ENCODE peak calls at places on chromosomes 12 and 14, in five cellular contexts. L is right cardiac atrium, J is A673, R is aorta, B is lower lobe of right lung. A is an unnamed sample. For H3K4me1, the result is how much of the 10 kb centered on the place peaks cover.

GRCh38 chr14:68143341-68143807 is 323.8 kb downstream of the RAD51B start:
- DNase-seq in L (peak), J (peak), R (peak), B (no peak), A (no peak)

GRCh38 chr12:47843226-47843980 is 23.7 kb upstream of the HDAC7 start:
- DNase-seq in L (no peak), J (no peak), R (no peak), B (no peak), A (no peak)

GRCh38 chr14:68444449-68445168 is 348.3 kb downstream of the ZFP36L1 start:
- DNase-seq in L (peak), J (peak), R (peak), B (no peak), A (no peak)

GRCh38 chr12:5170894-5171293 is 127.2 kb downstream of the KCNA5 start:
- DNase-seq in L (no peak), J (no peak), R (no peak), B (no peak), A (no peak)

GRCh38 chr14:25696176-25696575 is 646.2 kb upstream of the STXBP6 start:
- DNase-seq in L (no peak), J (no peak), R (no peak), B (no peak), A (no peak)

GRCh38 chr14:36583242-36584166 is 1.1 kb upstream of the NKX2-8 start:
- DNase-seq in L (no peak), J (no peak), R (no peak), B (no peak), A (no peak)

GRCh38 chr12:92073123-92073522 is 72.5 kb downstream of the BTG1 start:
- DNase-seq in L (no peak), J (no peak), R (no peak), B (no peak), A (no peak)

GRCh38 chr14:50047274-50047676 is 69.1 kb downstream of the VCPKMT start:
- DNase-seq in L (no peak), J (no peak), R (no peak), B (no peak), A (no peak)

GRCh38 chr14:74655597-74656389 is 43.8 kb upstream of the LTBP2 start:
- DNase-seq in L (no peak), J (no peak), R (no peak), B (no peak), A (peak)

DNA sequence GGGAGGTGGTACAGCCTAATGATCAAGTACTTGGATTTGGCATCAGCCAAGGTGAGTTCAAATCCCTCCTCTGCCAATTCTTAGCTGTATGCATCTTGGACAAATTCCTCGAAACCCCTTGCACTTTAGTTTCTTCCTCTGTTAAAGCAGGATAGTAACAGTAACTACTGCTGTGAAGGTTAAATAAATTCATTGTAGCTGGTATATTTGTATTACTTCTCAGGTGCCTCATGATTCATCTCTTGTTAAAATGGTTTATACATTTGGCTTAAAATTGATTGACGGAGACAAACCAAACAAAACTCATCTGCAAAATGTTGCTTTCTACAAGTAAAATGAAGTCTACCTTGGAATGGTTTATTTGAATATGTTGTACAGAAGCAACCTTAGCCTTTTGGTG is 2.3 kb upstream of the PTPRB start:
- DNase-seq in L (no peak), J (no peak), R (no peak), B (no peak), A (no peak)
- H3K4me1 ChIP-seq in L (under half), J (under half), R (under half), B (under half), A (under half)

DNA sequence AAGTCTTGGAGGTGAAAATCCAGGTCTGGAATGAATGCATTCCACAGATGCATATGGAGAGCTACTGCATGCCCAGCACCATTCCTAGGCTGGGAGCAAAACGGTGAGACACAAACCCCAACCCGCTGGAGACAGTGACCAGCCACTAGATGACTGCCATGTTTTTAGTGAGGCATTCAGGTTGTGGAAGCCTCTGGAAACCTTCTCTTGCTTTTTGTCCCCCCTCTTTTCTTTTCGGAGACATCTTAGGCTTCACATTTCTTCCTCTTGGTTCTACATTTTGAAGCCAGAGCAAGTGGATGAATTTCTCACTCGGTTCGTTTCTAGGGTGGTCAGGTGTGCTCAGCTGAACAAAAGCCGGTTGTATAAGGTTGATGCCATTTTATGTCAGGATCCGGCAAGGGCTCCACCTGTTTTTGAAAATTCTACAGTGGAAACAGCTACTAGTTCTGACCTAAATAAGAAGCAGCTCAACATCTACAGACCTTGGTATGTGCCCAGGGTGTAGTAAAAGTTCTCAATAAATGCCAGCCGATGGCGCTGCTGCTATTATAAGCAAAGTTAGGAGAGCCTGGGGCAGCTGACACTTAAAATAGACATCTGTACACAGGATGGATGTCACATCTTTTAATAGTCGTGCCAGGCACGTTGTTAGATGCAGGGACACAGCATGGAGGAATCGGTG is 1.8 kb upstream of the ZNF839 start:
- DNase-seq in L (peak), J (peak), R (no peak), B (no peak), A (no peak)
- H3K4me1 ChIP-seq in L (under half), J (under half), R (under half), B (under half), A (under half)

GRCh38 chr14:93269341-93270068 is 62.4 kb downstream of the UBR7 start:
- DNase-seq in L (no peak), J (peak), R (peak), B (no peak), A (peak)
- H3K4me1 ChIP-seq in L (under half), J (under half), R (under half), B (under half), A (under half)

GRCh38 chr14:73241481-73242165 is 4.3 kb downstream of the PAPLN start:
- DNase-seq in L (peak), J (no peak), R (peak), B (no peak), A (no peak)

GRCh38 chr14:73239463-73240241 is 2.3 kb downstream of the PAPLN start:
- DNase-seq in L (peak), J (no peak), R (peak), B (peak), A (no peak)

GRCh38 chr14:73242274-73242960 is 5.1 kb downstream of the PAPLN start:
- DNase-seq in L (peak), J (no peak), R (peak), B (no peak), A (no peak)

GRCh38 chr14:73238941-73239340 is 1.6 kb downstream of the PAPLN start:
- DNase-seq in L (no peak), J (no peak), R (no peak), B (no peak), A (no peak)

DNA sequence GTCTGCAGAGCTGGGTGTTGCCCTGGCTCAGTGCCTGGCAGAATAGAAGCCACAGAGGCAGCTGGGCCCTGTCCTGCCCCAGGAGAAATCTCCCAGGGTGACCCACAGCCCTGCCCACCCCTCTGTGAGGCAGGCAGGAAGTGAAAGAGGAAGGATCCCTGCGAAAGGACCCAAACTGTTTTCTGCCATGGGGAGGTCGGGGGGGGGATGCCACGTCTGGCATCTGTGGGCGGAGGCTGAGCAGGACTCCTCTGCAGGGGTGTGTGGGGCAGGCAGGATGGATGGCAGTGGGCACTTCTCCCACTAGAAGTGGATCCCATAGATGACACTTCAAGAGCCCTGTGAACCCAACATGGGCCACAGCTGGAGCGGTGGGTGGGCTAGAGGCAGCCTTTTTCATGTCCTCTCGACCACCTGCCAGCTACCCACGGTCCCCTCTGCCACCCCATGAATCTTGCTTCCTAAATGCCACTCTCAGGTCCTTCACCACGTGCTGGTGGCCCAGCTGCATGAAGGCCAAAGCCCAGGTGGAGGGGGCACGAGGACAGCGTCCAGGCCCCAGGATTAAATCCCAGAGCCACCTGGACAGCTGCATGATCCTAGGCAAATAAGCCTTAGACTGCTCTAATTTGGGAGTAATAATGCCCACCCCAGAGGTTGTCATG is 3.6 kb downstream of the PAPLN start:
- DNase-seq in L (peak), J (no peak), R (peak), B (no peak), A (no peak)
- H3K4me1 ChIP-seq in L (under half), J (under half), R (under half), B (half or more), A (under half)

GRCh38 chr14:24123465-24124417 is 6.7 kb upstream of the FITM1 start:
- DNase-seq in L (no peak), J (no peak), R (peak), B (no peak), A (no peak)
- H3K4me1 ChIP-seq in L (under half), J (under half), R (under half), B (under half), A (under half)

GRCh38 chr12:69019082-69019481 is 86.1 kb upstream of the CPM start:
- DNase-seq in L (no peak), J (no peak), R (no peak), B (no peak), A (no peak)
- H3K4me1 ChIP-seq in L (under half), J (under half), R (under half), B (under half), A (under half)

GRCh38 chr12:109993091-109993490 is 3.1 kb downstream of the GIT2 start:
- DNase-seq in L (no peak), J (no peak), R (no peak), B (no peak), A (no peak)
- H3K4me1 ChIP-seq in L (under half), J (under half), R (under half), B (under half), A (under half)

GRCh38 chr12:115355301-115355700 is 671.3 kb upstream of the TBX3 start:
- DNase-seq in L (no peak), J (no peak), R (no peak), B (no peak), A (no peak)
- H3K4me1 ChIP-seq in L (under half), J (under half), R (under half), B (under half), A (under half)

GRCh38 chr14:90629471-90629870 is 186.8 kb downstream of the TTC7B start:
- DNase-seq in L (no peak), J (no peak), R (no peak), B (peak), A (no peak)

GRCh38 chr14:90628825-90629224 is 187.4 kb downstream of the TTC7B start:
- DNase-seq in L (peak), J (no peak), R (no peak), B (no peak), A (no peak)

GRCh38 chr14:90632451-90632850 is 183.8 kb downstream of the TTC7B start:
- DNase-seq in L (no peak), J (no peak), R (no peak), B (no peak), A (no peak)

GRCh38 chr14:90632868-90633267 is 183.4 kb downstream of the TTC7B start:
- DNase-seq in L (no peak), J (no peak), R (no peak), B (no peak), A (no peak)

GRCh38 chr14:90630407-90630806 is 185.8 kb downstream of the TTC7B start:
- DNase-seq in L (no peak), J (no peak), R (no peak), B (no peak), A (no peak)
- H3K4me1 ChIP-seq in L (under half), J (under half), R (under half), B (under half), A (under half)